ENCODE peak calls at places on chromosomes 1 and 21, in six cellular contexts. I is fibroblast of lung, D is T-helper 22 cell, R is GM19239, A is GM10248, U is testis. Y is an unnamed sample.

GRCh38 chr1:215900684-215901083 is 333.6 kb downstream of the KCTD3 start:
- DNase-seq in I (no peak), D (no peak), R (no peak), A (no peak), U (no peak), Y (no peak)

GRCh38 chr1:51877434-51878306 is 857 bp downstream of the NRDC start:
- DNase-seq in I (peak; percentile 55), D (no peak), R (no peak), A (peak; percentile 11), U (peak; percentile 45), Y (peak; percentile 31)

GRCh38 chr21:35051287-35051818 is 2.3 kb upstream of the RUNX1 start:
- DNase-seq in I (peak; percentile 90), D (peak; percentile 72), R (no peak), A (peak; percentile 58), U (peak; percentile 75), Y (peak; percentile 61)

GRCh38 chr1:162373541-162374375 is 2.9 kb downstream of the SPATA46 start:
- DNase-seq in I (peak; percentile 82), D (no peak), R (no peak), A (no peak), U (no peak), Y (no peak)

GRCh38 chr1:244304156-244304555 is 147.6 kb downstream of the ADSS2 start:
- DNase-seq in I (no peak), D (no peak), R (no peak), A (no peak), U (no peak), Y (no peak)

GRCh38 chr1:107430540-107431228 is 289.8 kb downstream of the NTNG1 start:
- DNase-seq in I (peak; percentile 42), D (no peak), R (peak; percentile 9), A (peak; percentile 25), U (peak; percentile 64), Y (peak; percentile 24)

GRCh38 chr1:94095112-94095637 is 25.8 kb downstream of the ABCA4 start:
- DNase-seq in I (peak; percentile 94), D (no peak), R (no peak), A (no peak), U (peak; percentile 83), Y (peak; percentile 39)

GRCh38 chr1:212967767-212968166 is 17.4 kb downstream of the VASH2 start:
- DNase-seq in I (peak; percentile 60), D (no peak), R (no peak), A (no peak), U (no peak), Y (no peak)

GRCh38 chr1:236742421-236743160 is 52.5 kb upstream of the MTR start:
- DNase-seq in I (no peak), D (no peak), R (no peak), A (no peak), U (no peak), Y (no peak)

GRCh38 chr1:235206533-235207201 is 45.6 kb upstream of the RBM34 start:
- DNase-seq in I (peak; percentile 55), D (no peak), R (no peak), A (no peak), U (no peak), Y (no peak)

GRCh38 chr1:166354411-166354810 is 187.6 kb upstream of the FAM78B start:
- DNase-seq in I (no peak), D (no peak), R (no peak), A (no peak), U (no peak), Y (no peak)

GRCh38 chr21:41621523-41621922 is 113.6 kb upstream of the TMPRSS2 start:
- DNase-seq in I (no peak), D (no peak), R (no peak), A (no peak), U (no peak), Y (no peak)

GRCh38 chr1:211514030-211514754 is 22.2 kb upstream of the RD3 start:
- DNase-seq in I (peak; percentile 83), D (peak; percentile 29), R (peak; percentile 94), A (peak; percentile 91), U (peak; percentile 88), Y (peak; percentile 81)

GRCh38 chr1:230073371-230074035 is 6.5 kb downstream of the GALNT2 start:
- DNase-seq in I (peak; percentile 78), D (no peak), R (no peak), A (no peak), U (no peak), Y (peak; percentile 52)